ENCODE peak calls at places on chromosomes 4 and X, in four cellular contexts. One of them, this sample, is unnamed.

GRCh38 chrX:63434206-63434605 is 83.1 kb upstream of the SPIN4 start:
- DNase-seq in PC-3: peak; percentile 30
- DNase-seq in neural progenitor cell: no peak
- DNase-seq in SK-N-SH: no peak
- DNase-seq in this sample: no peak

GRCh38 chr4:81499840-81500239 is 28.1 kb upstream of the RASGEF1B start:
- DNase-seq in neural progenitor cell: peak; percentile 69
- DNase-seq in SK-N-SH: no peak
- DNase-seq in PC-3: no peak
- DNase-seq in this sample: no peak

GRCh38 chr4:169802871-169803270 is 45.1 kb upstream of the HPF1 start:
- DNase-seq in SK-N-SH: no peak
- DNase-seq in neural progenitor cell: no peak
- DNase-seq in PC-3: no peak
- DNase-seq in this sample: no peak

GRCh38 chrX:148049441-148049840 is 68.3 kb downstream of the FMR1NB start:
- DNase-seq in neural progenitor cell: peak; percentile 56
- DNase-seq in SK-N-SH: peak; percentile 37
- DNase-seq in PC-3: peak; percentile 56
- DNase-seq in this sample: peak; percentile 46

GRCh38 chr4:127555106-127555505 is 77.7 kb upstream of the INTU start:
- DNase-seq in PC-3: no peak
- DNase-seq in SK-N-SH: no peak
- DNase-seq in neural progenitor cell: no peak
- DNase-seq in this sample: no peak

GRCh38 chr4:101205878-101206277 is 141.4 kb downstream of the PPP3CA start:
- DNase-seq in SK-N-SH: no peak
- DNase-seq in PC-3: peak; percentile 41
- DNase-seq in neural progenitor cell: no peak
- DNase-seq in this sample: no peak

GRCh38 chr4:176548571-176548970 is 228.8 kb downstream of the SPCS3 start:
- DNase-seq in PC-3: peak; percentile 73
- DNase-seq in neural progenitor cell: no peak
- DNase-seq in SK-N-SH: no peak
- DNase-seq in this sample: no peak

GRCh38 chrX:78119521-78120227 is 15.6 kb downstream of the PGK1 start:
- DNase-seq in PC-3: peak; percentile 38
- DNase-seq in neural progenitor cell: no peak
- DNase-seq in SK-N-SH: no peak
- DNase-seq in this sample: no peak

GRCh38 chrX:98731821-98732220 is 1678.3 kb downstream of the PCDH19 start:
- DNase-seq in neural progenitor cell: no peak
- DNase-seq in SK-N-SH: no peak
- DNase-seq in PC-3: no peak
- DNase-seq in this sample: no peak

GRCh38 chr4:102759835-102760644 is 728 bp downstream of the MANBA start:
- DNase-seq in SK-N-SH: no peak
- DNase-seq in neural progenitor cell: peak; percentile 74
- DNase-seq in PC-3: peak; percentile 30
- DNase-seq in this sample: peak; percentile 57

GRCh38 chr4:108611360-108611759 is 9.0 kb upstream of the RPL34 start:
- DNase-seq in SK-N-SH: no peak
- DNase-seq in neural progenitor cell: peak; percentile 11
- DNase-seq in PC-3: no peak
- DNase-seq in this sample: peak; percentile 39

GRCh38 chr4:177339794-177340374 is 30.2 kb downstream of the NEIL3 start:
- DNase-seq in neural progenitor cell: no peak
- DNase-seq in SK-N-SH: peak; percentile 45
- DNase-seq in PC-3: peak; percentile 31
- DNase-seq in this sample: peak; percentile 34

GRCh38 chr4:1463088-1463926 is 57.1 kb upstream of the NKX1-1 start:
- DNase-seq in SK-N-SH: peak; percentile 33
- DNase-seq in PC-3: no peak
- DNase-seq in neural progenitor cell: no peak
- DNase-seq in this sample: peak; percentile 57

GRCh38 chrX:32867781-32868523 is 343.4 kb downstream of the DMD start:
- DNase-seq in SK-N-SH: no peak
- DNase-seq in PC-3: no peak
- DNase-seq in neural progenitor cell: no peak
- DNase-seq in this sample: no peak

GRCh38 chrX:3129256-3129655 is 88.0 kb downstream of the ARSF start:
- DNase-seq in SK-N-SH: no peak
- DNase-seq in neural progenitor cell: no peak
- DNase-seq in PC-3: no peak
- DNase-seq in this sample: no peak
- TF ChIP-seq EZH2phosphoT487 in SK-N-SH: no peak
- TF ChIP-seq EZH2phosphoT487 in neural progenitor cell: no peak
- TF ChIP-seq EZH2phosphoT487 in PC-3: no peak
- TF ChIP-seq EZH2phosphoT487 in this sample: no peak

DNA sequence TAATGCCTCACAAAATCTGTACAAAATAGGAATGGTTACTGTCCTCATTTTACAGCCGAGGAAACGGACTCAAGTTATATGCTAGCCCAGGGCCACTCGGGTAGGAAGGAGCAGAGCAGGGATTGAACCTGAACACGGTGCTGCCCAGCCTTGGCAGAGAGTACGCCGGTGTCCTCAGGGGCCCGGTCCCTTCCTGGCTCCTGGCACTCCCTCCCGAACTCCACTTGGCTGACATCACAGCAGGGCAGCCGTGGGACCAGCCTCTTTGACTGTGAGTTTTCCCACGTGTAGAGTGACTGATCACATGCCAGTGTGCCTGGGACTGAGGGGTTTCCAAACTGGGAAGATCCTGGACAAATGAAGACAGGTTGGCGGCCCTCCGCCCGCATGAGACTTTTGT is 23.7 kb downstream of the MAN2B2 start:
- DNase-seq in SK-N-SH: no peak
- DNase-seq in PC-3: no peak
- DNase-seq in neural progenitor cell: no peak
- DNase-seq in this sample: no peak
- H3K27ac ChIP-seq in SK-N-SH: no peak overlapping the region
- H3K27ac ChIP-seq in PC-3: no peak overlapping the region
- H3K27ac ChIP-seq in neural progenitor cell: no peak overlapping the region
- H3K27ac ChIP-seq in this sample: no peak overlapping the region

GRCh38 chr4:15930314-15930713 is 8.2 kb downstream of the FGFBP1 start:
- DNase-seq in SK-N-SH: no peak
- DNase-seq in PC-3: no peak
- DNase-seq in neural progenitor cell: no peak
- DNase-seq in this sample: no peak
- TF ChIP-seq EZH2phosphoT487 in SK-N-SH: no peak
- TF ChIP-seq EZH2phosphoT487 in PC-3: no peak
- TF ChIP-seq EZH2phosphoT487 in neural progenitor cell: no peak
- TF ChIP-seq EZH2phosphoT487 in this sample: no peak

DNA sequence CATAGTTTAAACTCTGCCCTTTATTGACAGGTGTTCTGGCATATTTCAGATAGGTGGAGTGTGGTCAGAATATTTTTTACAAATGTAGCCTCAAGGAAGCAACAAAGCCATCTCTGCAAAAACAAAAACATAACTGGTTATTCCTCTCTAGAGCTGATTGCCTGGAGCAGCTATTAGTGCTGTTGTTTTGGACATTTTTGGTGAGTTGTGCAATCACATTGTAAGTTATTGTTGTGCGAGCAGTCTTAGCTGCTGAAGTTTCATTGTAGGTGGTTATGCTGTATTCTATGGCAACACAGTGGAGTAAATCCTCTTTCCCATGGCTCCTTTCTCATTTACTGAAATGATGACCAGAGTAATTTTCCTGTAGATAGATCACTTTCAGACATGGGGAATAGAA is 1413.0 kb downstream of the PCDH7 start:
- DNase-seq in PC-3: no peak
- DNase-seq in SK-N-SH: no peak
- DNase-seq in neural progenitor cell: no peak
- DNase-seq in this sample: no peak
- H3K27ac ChIP-seq in PC-3: no peak overlapping the region
- H3K27ac ChIP-seq in SK-N-SH: no peak overlapping the region
- H3K27ac ChIP-seq in neural progenitor cell: no peak overlapping the region
- H3K27ac ChIP-seq in this sample: no peak overlapping the region

DNA sequence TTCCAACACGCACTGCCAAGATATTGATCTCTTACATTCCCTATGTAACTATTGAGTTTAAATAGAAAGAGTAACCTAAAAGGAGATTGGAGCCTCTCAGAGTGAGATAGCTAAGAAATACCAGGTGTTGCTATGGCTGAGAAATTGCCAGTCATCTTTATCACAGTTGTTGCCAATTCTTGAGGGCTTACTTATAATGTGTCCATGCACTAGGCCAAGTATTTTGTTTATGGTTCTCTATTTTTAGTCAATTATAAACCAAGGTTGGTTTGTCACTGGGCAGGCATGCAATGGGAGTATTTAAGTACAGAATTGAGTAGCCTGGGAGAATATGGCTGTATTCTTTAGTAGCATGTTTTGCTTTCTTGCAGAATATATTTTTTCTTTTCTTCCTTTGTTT is 201.6 kb downstream of the TEX13A start:
- DNase-seq in PC-3: no peak
- DNase-seq in SK-N-SH: no peak
- DNase-seq in neural progenitor cell: no peak
- DNase-seq in this sample: no peak
- TF ChIP-seq EZH2phosphoT487 in PC-3: no peak
- TF ChIP-seq EZH2phosphoT487 in SK-N-SH: no peak
- TF ChIP-seq EZH2phosphoT487 in neural progenitor cell: no peak
- TF ChIP-seq EZH2phosphoT487 in this sample: no peak

This sample was measured in hepatocyte.